ENCODE peak calls at places on chromosome 10, in eight cellular contexts. A is neuronal stem cell; Z is GOT3; C is heart left ventricle; P is HT-29; F is lung; V is activated naive CD8-positive, alpha-beta T cell treated with anti-CD3 and anti-CD28 coated beads, Interleukin-2, amount 50 U/mL, for 24 hours; S is caudate nucleus. R is an unnamed sample.

GRCh38 chr10:118220346-118220745 is 121.8 kb downstream of the FAM204A start:
- DNase-seq in A (no peak), Z (no peak), S (no peak), V (no peak), P (no peak), C (no peak), F (no peak), R (no peak)

GRCh38 chr10:28432210-28432676 is 100.7 kb upstream of the WAC start:
- DNase-seq in F (peak; percentile 61), V (peak; percentile 12), A (peak; percentile 48), P (peak; percentile 66), S (no peak), Z (no peak), C (peak; percentile 59), R (no peak)

GRCh38 chr10:109386101-109386500 is 537.2 kb downstream of the XPNPEP1 start:
- DNase-seq in A (no peak), V (no peak), S (no peak), F (no peak), C (no peak), P (no peak), Z (no peak), R (no peak)

GRCh38 chr10:133162178-133162909 is 2.3 kb downstream of the KNDC1 start:
- DNase-seq in A (no peak), P (no peak), F (peak; percentile 56), S (peak; percentile 35), V (no peak), C (no peak), Z (no peak), R (no peak)

GRCh38 chr10:106741131-106741530 is 423.4 kb downstream of the SORCS1 start:
- DNase-seq in C (no peak), S (no peak), Z (no peak), V (no peak), F (no peak), P (no peak), A (no peak), R (no peak)

GRCh38 chr10:15384154-15384553 is 13.1 kb upstream of the FAM171A1 start:
- DNase-seq in C (no peak), A (no peak), F (no peak), P (no peak), V (no peak), S (no peak), Z (no peak), R (no peak)

GRCh38 chr10:59335497-59335896 is 26.9 kb downstream of the FAM13C start:
- DNase-seq in F (no peak), V (no peak), P (no peak), A (no peak), Z (no peak), S (no peak), C (no peak), R (no peak)

GRCh38 chr10:88990528-88991160 is at the start of gene FAS:
- DNase-seq in Z (peak; percentile 46), A (peak; percentile 37), S (no peak), P (peak; percentile 67), F (peak; percentile 83), C (peak; percentile 83), V (peak; percentile 79), R (no peak)

GRCh38 chr10:6217621-6218020 is 14.9 kb downstream of the PFKFB3 start:
- DNase-seq in A (no peak), V (no peak), S (no peak), C (no peak), P (no peak), Z (no peak), F (no peak), R (no peak)

GRCh38 chr10:84391326-84391725 is 62.9 kb downstream of the CCSER2 start:
- DNase-seq in Z (no peak), S (no peak), F (no peak), V (no peak), C (no peak), A (no peak), P (no peak), R (no peak)

GRCh38 chr10:112492736-112493135 is 45.7 kb downstream of the VTI1A start:
- DNase-seq in P (no peak), F (no peak), V (no peak), S (no peak), A (no peak), Z (no peak), C (no peak), R (no peak)

GRCh38 chr10:103504181-103504783 is 10.8 kb downstream of the NEURL1 start:
- DNase-seq in P (no peak), Z (no peak), A (no peak), C (peak; percentile 50), F (no peak), V (no peak), S (no peak), R (peak; percentile 88)

GRCh38 chr10:104330168-104331117 is 7.8 kb downstream of the ITPRIP start:
- DNase-seq in F (no peak), C (peak; percentile 63), P (no peak), Z (no peak), V (no peak), A (no peak), S (no peak), R (no peak)

GRCh38 chr10:84957427-84957826 is 629.0 kb downstream of the CCSER2 start:
- DNase-seq in C (no peak), P (no peak), F (no peak), A (peak; percentile 6), S (no peak), Z (no peak), V (no peak), R (no peak)

GRCh38 chr10:93406367-93407145 is 75.6 kb downstream of the MYOF start:
- DNase-seq in F (no peak), Z (no peak), A (no peak), P (no peak), S (no peak), V (no peak), C (no peak), R (no peak)

GRCh38 chr10:124155781-124156401 is 62.5 kb upstream of the CHST15 start:
- DNase-seq in S (no peak), C (peak; percentile 54), Z (no peak), V (no peak), P (no peak), F (no peak), A (no peak), R (no peak)

GRCh38 chr10:131204406-131205152 is 106.9 kb downstream of the TCERG1L start:
- DNase-seq in S (no peak), P (no peak), V (no peak), Z (no peak), C (no peak), A (no peak), F (no peak), R (no peak)

GRCh38 chr10:124721295-124722052 is 22.7 kb downstream of the FAM53B start:
- DNase-seq in P (no peak), A (no peak), Z (no peak), F (no peak), S (no peak), C (peak; percentile 81), V (no peak), R (no peak)

GRCh38 chr10:95290801-95291633 is at the start of gene PDLIM1:
- DNase-seq in Z (no peak), V (peak; percentile 45), P (peak; percentile 72), S (no peak), F (peak; percentile 80), A (no peak), C (peak; percentile 82), R (no peak)

GRCh38 chr10:920450-920849 is 11.1 kb downstream of the LARP4B start:
- DNase-seq in F (no peak), C (no peak), V (no peak), P (no peak), Z (no peak), S (no peak), A (no peak), R (no peak)

GRCh38 chr10:63684257-63684936 is 163.2 kb downstream of the REEP3 start:
- DNase-seq in F (no peak), A (no peak), V (no peak), C (no peak), S (no peak), P (no peak), Z (no peak), R (no peak)

GRCh38 chr10:19904202-19904661 is 88.0 kb downstream of the PLXDC2 start:
- DNase-seq in Z (no peak), A (no peak), F (no peak), V (no peak), P (no peak), S (no peak), C (no peak), R (no peak)

R was measured in HS-5.